ENCODE peak calls at places on chromosomes 16 and 17, in five cellular contexts. S is fibroblast of lung; B is astrocyte of the spinal cord; Z is AG08395; J is stimulated activated CD4-positive, alpha-beta T cell treated with anti-CD3 and anti-CD28 coated beads, Interleukin-2, amount 100 ng/mL, for 48 hours. W is an unnamed sample.
A peak's percentile ranks its signal among the peaks of the same experiment; 100 is the strongest.

GRCh38 chr16:72560617-72561016 is 388.7 kb upstream of the PMFBP1 start:
- DNase-seq in S (peak; percentile 5), B (no peak), Z (no peak), J (no peak), W (peak; percentile 87)

GRCh38 chr17:29062215-29062614 is 19.3 kb downstream of the PIPOX start:
- DNase-seq in S (no peak), B (no peak), Z (no peak), J (no peak), W (no peak)

GRCh38 chr16:49756971-49757743 is 98.8 kb downstream of the ZNF423 start:
- DNase-seq in S (no peak), B (peak; percentile 80), Z (no peak), J (no peak), W (no peak)

GRCh38 chr17:18910881-18911280 is 41.1 kb upstream of the SLC5A10 start:
- DNase-seq in S (no peak), B (no peak), Z (no peak), J (no peak), W (no peak)

GRCh38 chr16:2713985-2714774 is 5.8 kb downstream of the PRSS27 start:
- DNase-seq in S (no peak), B (no peak), Z (no peak), J (no peak), W (no peak)

GRCh38 chr16:57955572-57955971 is 15.4 kb downstream of the CNGB1 start:
- DNase-seq in S (no peak), B (no peak), Z (no peak), J (no peak), W (no peak)

GRCh38 chr17:64784353-64784798 is 122.3 kb upstream of the SMURF2 start:
- DNase-seq in S (no peak), B (no peak), Z (no peak), J (no peak), W (no peak)

GRCh38 chr17:72191356-72191755 is 70.5 kb downstream of the SOX9 start:
- DNase-seq in S (no peak), B (no peak), Z (no peak), J (no peak), W (no peak)

W was measured in HAP-1.